ENCODE peak calls at places on chromosomes 13 and 19, in nine cellular contexts. V is A549, I is stomach, X is ovary, C is transverse colon, Z is sigmoid colon, Y is K562, W is SK-N-SH, O is suprapubic skin. M is an unnamed sample.

GRCh38 chr13:63088226-63088625 is 1672.6 kb upstream of the PCDH20 start:
- DNase-seq in V (no peak), I (no peak), X (no peak), C (no peak), Z (no peak), Y (no peak), W (no peak), O (no peak), M (no peak)

GRCh38 chr19:18290250-18291018 is 9.0 kb upstream of the JUND start:
- DNase-seq in V (no peak), I (peak), X (peak), C (peak), Z (no peak), Y (peak), W (no peak), O (peak), M (no peak)

GRCh38 chr19:44684892-44685847 is 13.8 kb upstream of the CEACAM16 start:
- DNase-seq in V (peak), I (peak), X (no peak), C (peak), Z (no peak), Y (peak), W (no peak), O (no peak), M (no peak)

GRCh38 chr19:17330546-17331253 is 4.0 kb downstream of the ANO8 start:
- DNase-seq in V (no peak), I (no peak), X (no peak), C (no peak), Z (no peak), Y (no peak), W (no peak), O (no peak), M (no peak)

GRCh38 chr13:36288794-36289391 is 8.7 kb downstream of the CCDC169 start:
- DNase-seq in V (no peak), I (no peak), X (no peak), C (no peak), Z (no peak), Y (no peak), W (no peak), O (no peak), M (no peak)

GRCh38 chr19:4636151-4636717 is 3.1 kb upstream of the TNFAIP8L1 start:
- DNase-seq in V (peak), I (peak), X (peak), C (peak), Z (peak), Y (peak), W (peak), O (no peak), M (peak)

GRCh38 chr13:94433055-94433947 is 46.2 kb downstream of the DCT start:
- DNase-seq in V (no peak), I (no peak), X (no peak), C (peak), Z (no peak), Y (peak), W (no peak), O (no peak), M (no peak)

GRCh38 chr13:106151056-106151699 is 384.3 kb downstream of the EFNB2 start:
- DNase-seq in V (peak), I (no peak), X (no peak), C (peak), Z (no peak), Y (no peak), W (no peak), O (no peak), M (no peak)

GRCh38 chr13:30313307-30313706 is 6.0 kb upstream of the KATNAL1 start:
- DNase-seq in V (no peak), I (no peak), X (no peak), C (no peak), Z (no peak), Y (no peak), W (no peak), O (no peak), M (no peak)

GRCh38 chr13:80341098-80341701 is at the start of gene SPRY2:
- DNase-seq in V (peak), I (peak), X (peak), C (peak), Z (peak), Y (peak), W (peak), O (peak), M (peak)

GRCh38 chr13:92827503-92827902 is 399.1 kb upstream of the GPC6 start:
- DNase-seq in V (no peak), I (no peak), X (no peak), C (no peak), Z (no peak), Y (no peak), W (no peak), O (no peak), M (no peak)

GRCh38 chr13:88726075-88726474 is 1054.9 kb downstream of the SLITRK5 start:
- DNase-seq in V (no peak), I (no peak), X (no peak), C (no peak), Z (no peak), Y (no peak), W (no peak), O (no peak), M (no peak)

GRCh38 chr13:76708138-76708537 is 178.1 kb downstream of the KCTD12 start:
- DNase-seq in V (no peak), I (no peak), X (no peak), C (no peak), Z (no peak), Y (no peak), W (no peak), O (no peak), M (no peak)

GRCh38 chr13:76715043-76715442 is 171.2 kb downstream of the KCTD12 start:
- DNase-seq in V (no peak), I (no peak), X (no peak), C (no peak), Z (no peak), Y (no peak), W (no peak), O (no peak), M (no peak)

GRCh38 chr13:76713280-76713679 is 172.9 kb downstream of the KCTD12 start:
- DNase-seq in V (no peak), I (no peak), X (no peak), C (no peak), Z (no peak), Y (no peak), W (no peak), O (no peak), M (no peak)

GRCh38 chr13:76709851-76710250 is 176.4 kb downstream of the KCTD12 start:
- DNase-seq in V (no peak), I (no peak), X (no peak), C (no peak), Z (no peak), Y (no peak), W (no peak), O (no peak), M (no peak)

GRCh38 chr13:76711515-76712182 is 174.6 kb downstream of the KCTD12 start:
- DNase-seq in V (peak), I (no peak), X (no peak), C (peak), Z (peak), Y (no peak), W (no peak), O (no peak), M (no peak)
- H3K27ac ChIP-seq in V (no peak), I (peak), X (no peak), C (peak), Z (peak), Y (no peak), W (peak), O (peak), M (peak)

GRCh38 chr13:112998506-112999280 is 29.7 kb downstream of the MCF2L start:
- DNase-seq in V (no peak), I (no peak), X (peak), C (peak), Z (no peak), Y (no peak), W (no peak), O (no peak), M (no peak)

GRCh38 chr13:112997188-112998135 is 28.4 kb downstream of the MCF2L start:
- DNase-seq in V (no peak), I (peak), X (no peak), C (peak), Z (no peak), Y (no peak), W (no peak), O (no peak), M (no peak)

GRCh38 chr13:112994781-112995355 is 25.9 kb downstream of the MCF2L start:
- DNase-seq in V (no peak), I (no peak), X (no peak), C (no peak), Z (no peak), Y (no peak), W (no peak), O (no peak), M (no peak)

GRCh38 chr13:112995395-112996091 is 26.5 kb downstream of the MCF2L start:
- DNase-seq in V (no peak), I (peak), X (no peak), C (peak), Z (no peak), Y (no peak), W (no peak), O (no peak), M (no peak)

GRCh38 chr13:112996671-112997091 is 27.7 kb downstream of the MCF2L start:
- DNase-seq in V (no peak), I (peak), X (no peak), C (peak), Z (no peak), Y (no peak), W (no peak), O (no peak), M (no peak)
- TF ChIP-seq EP300 in V (no peak), I (no peak), X (no peak), C (no peak), Z (no peak), Y (no peak), W (no peak), O (no peak), M (no peak)

DNA sequence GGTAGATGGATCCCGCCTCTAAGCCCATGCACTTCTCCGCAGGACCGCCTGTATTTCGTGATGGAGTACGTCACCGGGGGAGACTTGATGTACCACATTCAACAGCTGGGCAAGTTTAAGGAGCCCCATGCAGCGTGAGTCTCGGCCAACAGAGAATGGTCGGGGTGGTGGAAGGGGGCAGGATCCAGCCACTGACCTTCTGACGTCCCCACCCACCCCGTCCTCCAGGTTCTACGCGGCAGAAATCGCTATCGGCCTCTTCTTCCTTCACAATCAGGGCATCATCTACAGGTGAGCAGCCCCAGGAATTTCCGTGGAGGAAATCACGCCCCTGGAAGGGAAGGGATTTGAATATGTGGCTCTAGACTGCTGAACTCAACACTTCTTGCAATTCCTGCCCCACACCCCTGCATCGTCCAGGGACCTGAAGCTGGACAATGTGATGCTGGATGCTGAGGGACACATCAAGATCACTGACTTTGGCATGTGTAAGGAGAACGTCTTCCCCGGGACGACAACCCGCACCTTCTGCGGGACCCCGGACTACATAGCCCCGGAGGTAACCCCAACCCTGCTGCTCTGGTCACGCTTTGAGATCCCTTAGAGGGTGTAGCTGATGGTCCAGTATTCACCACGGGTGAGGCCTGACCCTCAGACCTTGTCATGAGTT is 8.8 kb upstream of the CACNG7 start:
- DNase-seq in V (no peak), I (no peak), X (no peak), C (no peak), Z (no peak), Y (no peak), W (no peak), O (no peak), M (no peak)
- TF ChIP-seq CTCF in V (no peak), I (no peak), X (no peak), C (no peak), Z (no peak), Y (no peak), W (no peak), O (no peak), M (no peak)

DNA sequence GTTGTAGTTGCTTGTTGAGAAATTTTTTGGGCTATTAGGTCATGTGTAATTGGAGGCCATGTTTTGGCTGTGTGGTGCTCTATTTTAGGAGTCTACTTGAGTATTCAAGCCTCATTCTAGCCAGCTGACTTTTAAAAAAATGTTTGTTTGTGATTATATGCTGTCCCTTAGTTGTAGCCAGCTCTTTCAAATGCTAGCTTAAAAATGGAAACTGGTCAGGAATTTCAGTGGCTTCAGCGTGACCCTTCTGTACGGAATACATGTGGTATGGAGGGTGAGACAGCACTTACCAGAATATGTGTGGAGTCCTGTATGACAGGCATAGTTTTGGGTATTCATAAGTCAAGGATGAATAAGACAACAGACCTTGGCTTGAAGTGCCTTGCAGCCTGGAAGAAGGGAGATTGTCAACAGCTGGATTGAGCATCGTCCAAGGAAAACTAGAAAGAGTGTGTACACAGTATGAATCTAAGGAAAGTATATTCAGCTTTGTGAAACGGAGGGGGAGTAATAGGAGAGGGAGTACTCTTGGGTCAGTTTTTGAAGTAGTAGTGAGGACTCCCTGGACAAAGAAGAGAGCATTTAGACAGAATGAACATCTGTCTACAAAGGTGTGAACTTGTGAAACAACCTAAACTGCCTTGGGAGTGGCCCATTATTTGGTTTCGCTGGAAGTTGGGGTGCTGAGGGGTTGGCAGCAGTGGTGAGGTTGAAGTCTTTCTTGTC is 20.0 kb upstream of the WTIP start:
- DNase-seq in V (no peak), I (no peak), X (no peak), C (no peak), Z (no peak), Y (no peak), W (no peak), O (no peak), M (no peak)
- H3K27ac ChIP-seq in V (no peak), I (peak), X (no peak), C (no peak), Z (peak), Y (no peak), W (no peak), O (no peak), M (no peak)

GRCh38 chr13:99339736-99340392 is 32.7 kb upstream of the GPR183 start:
- DNase-seq in V (no peak), I (peak), X (no peak), C (peak), Z (no peak), Y (peak), W (no peak), O (no peak), M (no peak)
- TF ChIP-seq EP300 in V (no peak), I (no peak), X (no peak), C (no peak), Z (no peak), Y (no peak), W (no peak), O (no peak), M (no peak)